ENCODE peak calls at places on chromosomes 4 and X, in six cellular contexts. E is cardiac muscle cell, Z is fibroblast of lung, Y is stomach, M is suprapubic skin, A is GM12865. X is an unnamed sample.

GRCh38 chr4:62377700-62378099 is 1177.6 kb downstream of the ADGRL3 start:
- DNase-seq in M (no peak), A (no peak), Y (no peak), E (no peak), Z (no peak), X (no peak)

GRCh38 chr4:40264995-40265909 is 68.4 kb downstream of the RHOH start:
- DNase-seq in A (no peak), Y (peak; percentile 37), Z (peak; percentile 40), E (peak; percentile 38), M (no peak), X (peak; percentile 85)

GRCh38 chr4:45716093-45716492 is 407.8 kb downstream of the GABRG1 start:
- DNase-seq in Y (no peak), E (no peak), A (no peak), M (no peak), Z (no peak), X (no peak)

GRCh38 chr4:8769645-8770517 is 101.8 kb downstream of the HMX1 start:
- DNase-seq in Z (no peak), E (no peak), M (peak; percentile 27), A (no peak), Y (no peak), X (no peak)

GRCh38 chrX:154313147-154313546 is 17.6 kb downstream of the TKTL1 start:
- DNase-seq in M (no peak), Y (no peak), A (peak; percentile 79), E (no peak), Z (no peak), X (no peak)

GRCh38 chr4:182643801-182644311 is 273.3 kb downstream of the DCTD start:
- DNase-seq in Y (no peak), A (no peak), E (peak; percentile 64), Z (peak; percentile 69), M (no peak), X (no peak)

GRCh38 chrX:111568356-111568755 is 56.9 kb downstream of the SERTM2 start:
- DNase-seq in A (no peak), Z (no peak), Y (no peak), M (no peak), E (peak; percentile 50), X (no peak)

GRCh38 chr4:3766207-3766790 is at the start of gene ADRA2C:
- DNase-seq in M (no peak), E (peak; percentile 77), A (no peak), Z (no peak), Y (no peak), X (no peak)

GRCh38 chr4:141570290-141570689 is 66.1 kb upstream of the IL15 start:
- DNase-seq in Z (no peak), M (no peak), E (no peak), Y (no peak), A (no peak), X (no peak)

GRCh38 chr4:143728171-143728570 is 27.7 kb upstream of the FREM3 start:
- DNase-seq in Z (peak; percentile 9), Y (no peak), E (no peak), A (no peak), M (no peak), X (no peak)

GRCh38 chr4:8642651-8643321 is 50.2 kb downstream of the CPZ start:
- DNase-seq in E (no peak), M (no peak), Y (no peak), A (no peak), Z (no peak), X (no peak)

GRCh38 chrX:72247206-72247944 is 8.5 kb upstream of the ERCC6L start:
- DNase-seq in Z (peak; percentile 51), Y (peak; percentile 73), M (no peak), A (no peak), E (peak; percentile 52), X (no peak)

GRCh38 chrX:137654481-137654880 is 88.6 kb downstream of the ZIC3 start:
- DNase-seq in M (no peak), Z (no peak), A (no peak), Y (no peak), E (no peak), X (no peak)

DNA sequence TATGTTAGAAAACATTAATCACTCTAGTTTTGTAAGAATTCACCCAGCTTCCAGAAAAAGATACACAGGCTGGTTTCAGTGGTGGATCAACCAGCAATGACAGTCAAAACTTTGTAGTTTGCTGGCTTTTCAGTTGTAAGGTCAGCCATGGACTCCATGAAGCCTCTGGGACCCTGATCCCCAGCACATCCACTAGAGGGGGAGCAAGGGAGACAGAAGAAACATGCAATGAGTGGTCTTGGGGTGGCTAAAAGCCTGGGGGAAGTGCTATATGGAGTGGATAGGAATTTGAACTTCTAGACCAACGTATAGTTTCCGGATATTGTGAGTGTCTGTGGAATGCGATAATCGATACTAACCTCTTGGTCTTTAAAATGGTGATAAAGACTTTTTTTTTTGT is 72.7 kb downstream of the AFF2 start:
- DNase-seq in Z (no peak), M (no peak), E (peak; percentile 5), A (no peak), Y (no peak), X (no peak)
- TF ChIP-seq CTCF in Z (no peak), M (no peak), E (no peak), A (no peak), Y (no peak), X (no peak)

DNA sequence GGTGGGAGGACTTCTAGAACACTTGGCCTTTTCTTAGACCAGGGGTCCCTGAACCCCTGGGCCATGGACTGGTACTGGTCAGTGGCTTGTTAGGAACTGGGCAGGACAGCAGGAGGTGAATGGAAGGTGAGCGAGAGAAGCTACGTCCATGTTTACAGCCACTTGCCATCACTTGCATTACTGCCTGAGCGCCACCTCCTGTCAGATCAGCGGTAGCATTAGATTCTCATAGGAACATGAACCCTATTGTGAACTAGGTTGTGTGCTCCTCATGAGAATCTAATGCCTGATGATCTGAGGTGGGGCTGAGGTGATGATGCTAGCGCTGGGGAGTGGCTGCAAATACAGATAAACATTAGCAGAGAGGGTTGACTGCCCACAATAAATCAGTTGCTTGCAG is 100.9 kb upstream of the IGFBP7 start:
- DNase-seq in M (no peak), Z (no peak), A (peak; percentile 13), E (no peak), Y (no peak), X (no peak)
- TF ChIP-seq CTCF in M (no peak), Z (no peak), A (peak; percentile 3), E (no peak), Y (no peak), X (no peak)

GRCh38 chr4:184267673-184268573 is 50.2 kb upstream of the ENPP6 start:
- DNase-seq in Y (peak; percentile 60), E (no peak), A (peak; percentile 99), M (no peak), Z (peak; percentile 86), X (peak; percentile 63)

GRCh38 chr4:184268574-184269160 is 51.0 kb upstream of the ENPP6 start:
- DNase-seq in A (peak; percentile 66), M (no peak), Z (peak; percentile 21), Y (no peak), E (no peak), X (no peak)

GRCh38 chr4:184265566-184266351 is 48.1 kb upstream of the ENPP6 start:
- DNase-seq in A (peak; percentile 93), Y (no peak), M (no peak), E (no peak), Z (peak; percentile 9), X (peak; percentile 44)

GRCh38 chr4:184269879-184270430 is 52.3 kb upstream of the ENPP6 start:
- DNase-seq in Y (no peak), A (no peak), E (no peak), Z (no peak), M (no peak), X (peak; percentile 53)

GRCh38 chr4:184267206-184267608 is 49.5 kb upstream of the ENPP6 start:
- DNase-seq in A (peak; percentile 85), Z (no peak), M (no peak), E (no peak), Y (no peak), X (peak; percentile 17)
- TF ChIP-seq CTCF in A (no peak), Z (no peak), M (no peak), E (no peak), Y (no peak), X (no peak)

DNA sequence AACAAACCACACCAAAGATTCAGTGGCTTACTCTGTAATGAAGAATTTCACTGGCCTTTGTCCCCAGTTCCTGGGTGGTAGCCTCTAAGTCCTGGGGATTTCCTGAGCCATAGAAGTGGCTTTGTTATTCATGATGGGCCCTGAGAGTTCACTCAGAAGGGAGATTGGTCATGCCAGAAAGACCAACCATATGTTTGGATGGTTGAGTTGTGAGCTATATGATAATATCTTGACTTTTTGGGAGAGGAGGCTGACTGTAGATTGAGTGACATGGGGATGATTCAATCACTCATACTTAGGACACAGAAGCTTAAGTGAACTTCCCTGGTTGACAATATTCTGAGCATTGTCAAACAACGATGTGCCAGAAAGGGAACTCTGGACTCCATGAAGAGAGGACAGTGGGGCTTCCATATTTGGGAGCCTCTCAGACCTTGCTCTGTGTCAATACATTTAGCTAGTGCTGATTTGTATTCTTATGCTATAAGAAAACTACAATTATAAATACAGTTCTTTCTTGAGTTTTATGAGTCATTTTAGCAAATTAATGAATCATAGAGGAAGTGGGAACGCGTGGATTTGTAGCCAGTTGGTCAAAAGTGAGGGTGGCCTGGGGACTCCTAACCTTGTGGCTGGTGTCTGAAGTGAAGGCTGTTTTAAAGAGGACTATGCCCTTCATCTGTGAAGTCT is 392.0 kb downstream of the GBA3 start:
- DNase-seq in Z (peak; percentile 9), Y (no peak), E (no peak), M (no peak), A (no peak), X (no peak)
- TF ChIP-seq CTCF in Z (no peak), Y (no peak), E (no peak), M (no peak), A (no peak), X (no peak)

GRCh38 chrX:155873203-155873602 is 7.9 kb upstream of the VAMP7 start:
- DNase-seq in M (no peak), Z (no peak), Y (no peak), E (no peak), A (no peak), X (no peak)
- TF ChIP-seq CTCF in M (no peak), Z (no peak), Y (no peak), E (no peak), A (no peak), X (no peak)

GRCh38 chrX:70436380-70436779 is 8.3 kb upstream of the DLG3 start:
- DNase-seq in E (peak; percentile 66), A (no peak), Z (no peak), M (no peak), Y (no peak), X (no peak)
- TF ChIP-seq CTCF in E (peak; percentile 23), A (peak; percentile 11), Z (peak; percentile 9), M (no peak), Y (no peak), X (no peak)

GRCh38 chrX:123454712-123455431 is 270.8 kb downstream of the GRIA3 start:
- DNase-seq in E (peak; percentile 23), Y (no peak), M (no peak), Z (no peak), A (peak; percentile 21), X (no peak)
- TF ChIP-seq CTCF in E (no peak), Y (no peak), M (no peak), Z (no peak), A (no peak), X (no peak)

DNA sequence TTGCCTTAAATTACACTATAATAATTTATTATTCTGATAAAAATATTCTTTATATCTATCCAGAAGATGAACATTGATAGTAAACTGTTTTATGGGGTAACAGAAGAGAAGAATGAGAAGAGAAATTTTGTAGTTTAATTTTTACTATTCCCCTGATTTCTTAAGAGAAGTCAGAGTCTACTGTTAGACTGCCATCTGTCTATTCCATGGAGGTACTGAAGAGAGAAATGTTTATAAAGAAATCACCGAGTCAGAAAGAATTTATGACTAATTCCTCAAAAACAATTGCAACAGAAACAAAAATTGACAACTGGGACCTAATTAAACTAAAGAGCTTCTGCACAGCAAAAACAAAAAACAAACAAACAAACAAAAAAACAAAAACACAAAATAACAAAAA is 149.9 kb downstream of the FGF16 start:
- DNase-seq in E (peak; percentile 2), Z (peak; percentile 52), Y (no peak), M (no peak), A (no peak), X (no peak)
- TF ChIP-seq CTCF in E (peak; percentile 40), Z (peak; percentile 44), Y (no peak), M (no peak), A (no peak), X (peak; percentile 57)

X was measured in osteocyte.